ENCODE peak calls at places on chromosomes 7 and 10, in ten cellular contexts. One of them, this sample, is unnamed.

GRCh38 chr7:27601217-27601616 is 61.5 kb downstream of the HIBADH start:
- DNase-seq in tibial nerve: no peak
- DNase-seq in fibroblast of lung: no peak
- DNase-seq in mesenchymal stem cell: no peak
- DNase-seq in adrenal gland: no peak
- DNase-seq in left ventricle myocardium inferior: no peak
- DNase-seq in cardiac muscle cell: no peak
- DNase-seq in pancreas: no peak
- DNase-seq in naive thymus-derived CD4-positive, alpha-beta T cell: no peak
- DNase-seq in GM23248: no peak
- DNase-seq in this sample: no peak

GRCh38 chr7:45920543-45921380 is at the start of gene IGFBP3:
- DNase-seq in tibial nerve: no peak
- DNase-seq in fibroblast of lung: peak; percentile 67
- DNase-seq in mesenchymal stem cell: peak; percentile 67
- DNase-seq in adrenal gland: peak; percentile 15
- DNase-seq in left ventricle myocardium inferior: peak; percentile 60
- DNase-seq in cardiac muscle cell: peak; percentile 73
- DNase-seq in pancreas: peak; percentile 68
- DNase-seq in naive thymus-derived CD4-positive, alpha-beta T cell: peak; percentile 35
- DNase-seq in GM23248: peak; percentile 93
- DNase-seq in this sample: peak; percentile 64

GRCh38 chr7:121053219-121053618 is 64.7 kb downstream of the CPED1 start:
- DNase-seq in tibial nerve: no peak
- DNase-seq in fibroblast of lung: no peak
- DNase-seq in mesenchymal stem cell: no peak
- DNase-seq in adrenal gland: no peak
- DNase-seq in left ventricle myocardium inferior: no peak
- DNase-seq in cardiac muscle cell: no peak
- DNase-seq in pancreas: no peak
- DNase-seq in naive thymus-derived CD4-positive, alpha-beta T cell: no peak
- DNase-seq in GM23248: no peak
- DNase-seq in this sample: no peak

GRCh38 chr10:14560274-14560673 is 214.4 kb downstream of the FAM107B start:
- DNase-seq in tibial nerve: no peak
- DNase-seq in fibroblast of lung: peak; percentile 38
- DNase-seq in mesenchymal stem cell: peak; percentile 66
- DNase-seq in adrenal gland: no peak
- DNase-seq in left ventricle myocardium inferior: no peak
- DNase-seq in cardiac muscle cell: peak; percentile 25
- DNase-seq in pancreas: no peak
- DNase-seq in naive thymus-derived CD4-positive, alpha-beta T cell: peak; percentile 56
- DNase-seq in GM23248: peak; percentile 53
- DNase-seq in this sample: peak; percentile 57

GRCh38 chr7:130453051-130453450 is 12.2 kb upstream of the CEP41 start:
- DNase-seq in tibial nerve: no peak
- DNase-seq in fibroblast of lung: peak; percentile 37
- DNase-seq in mesenchymal stem cell: no peak
- DNase-seq in adrenal gland: no peak
- DNase-seq in left ventricle myocardium inferior: no peak
- DNase-seq in cardiac muscle cell: peak; percentile 55
- DNase-seq in pancreas: no peak
- DNase-seq in naive thymus-derived CD4-positive, alpha-beta T cell: no peak
- DNase-seq in GM23248: no peak
- DNase-seq in this sample: no peak

GRCh38 chr10:72564596-72564995 is 61.3 kb downstream of the MICU1 start:
- DNase-seq in tibial nerve: no peak
- DNase-seq in fibroblast of lung: peak; percentile 11
- DNase-seq in mesenchymal stem cell: peak; percentile 66
- DNase-seq in adrenal gland: no peak
- DNase-seq in left ventricle myocardium inferior: no peak
- DNase-seq in cardiac muscle cell: peak; percentile 38
- DNase-seq in pancreas: no peak
- DNase-seq in naive thymus-derived CD4-positive, alpha-beta T cell: peak; percentile 29
- DNase-seq in GM23248: peak; percentile 91
- DNase-seq in this sample: peak; percentile 67

GRCh38 chr10:33331020-33331557 is 3.4 kb downstream of the NRP1 start:
- DNase-seq in tibial nerve: no peak
- DNase-seq in fibroblast of lung: no peak
- DNase-seq in mesenchymal stem cell: no peak
- DNase-seq in adrenal gland: no peak
- DNase-seq in left ventricle myocardium inferior: no peak
- DNase-seq in cardiac muscle cell: no peak
- DNase-seq in pancreas: no peak
- DNase-seq in naive thymus-derived CD4-positive, alpha-beta T cell: no peak
- DNase-seq in GM23248: peak; percentile 21
- DNase-seq in this sample: no peak

GRCh38 chr10:89352039-89352597 is 24.3 kb downstream of the IFIT3 start:
- DNase-seq in tibial nerve: no peak
- DNase-seq in fibroblast of lung: peak; percentile 99
- DNase-seq in mesenchymal stem cell: peak; percentile 97
- DNase-seq in adrenal gland: peak; percentile 80
- DNase-seq in left ventricle myocardium inferior: no peak
- DNase-seq in cardiac muscle cell: peak; percentile 97
- DNase-seq in pancreas: peak; percentile 39
- DNase-seq in naive thymus-derived CD4-positive, alpha-beta T cell: no peak
- DNase-seq in GM23248: peak; percentile 97
- DNase-seq in this sample: peak; percentile 98

GRCh38 chr10:5662708-5663579 is 3.5 kb downstream of the ASB13 start:
- DNase-seq in tibial nerve: no peak
- DNase-seq in fibroblast of lung: no peak
- DNase-seq in mesenchymal stem cell: no peak
- DNase-seq in adrenal gland: no peak
- DNase-seq in left ventricle myocardium inferior: no peak
- DNase-seq in cardiac muscle cell: no peak
- DNase-seq in pancreas: no peak
- DNase-seq in naive thymus-derived CD4-positive, alpha-beta T cell: no peak
- DNase-seq in GM23248: no peak
- DNase-seq in this sample: no peak

GRCh38 chr10:5656737-5657579 is 9.4 kb downstream of the ASB13 start:
- DNase-seq in tibial nerve: no peak
- DNase-seq in fibroblast of lung: no peak
- DNase-seq in mesenchymal stem cell: no peak
- DNase-seq in adrenal gland: no peak
- DNase-seq in left ventricle myocardium inferior: no peak
- DNase-seq in cardiac muscle cell: no peak
- DNase-seq in pancreas: no peak
- DNase-seq in naive thymus-derived CD4-positive, alpha-beta T cell: no peak
- DNase-seq in GM23248: no peak
- DNase-seq in this sample: no peak

GRCh38 chr10:5661043-5661442 is 5.4 kb downstream of the ASB13 start:
- DNase-seq in tibial nerve: no peak
- DNase-seq in fibroblast of lung: no peak
- DNase-seq in mesenchymal stem cell: no peak
- DNase-seq in adrenal gland: no peak
- DNase-seq in left ventricle myocardium inferior: no peak
- DNase-seq in cardiac muscle cell: no peak
- DNase-seq in pancreas: no peak
- DNase-seq in naive thymus-derived CD4-positive, alpha-beta T cell: no peak
- DNase-seq in GM23248: no peak
- DNase-seq in this sample: no peak

GRCh38 chr10:5658871-5659618 is 7.3 kb downstream of the ASB13 start:
- DNase-seq in tibial nerve: no peak
- DNase-seq in fibroblast of lung: no peak
- DNase-seq in mesenchymal stem cell: no peak
- DNase-seq in adrenal gland: no peak
- DNase-seq in left ventricle myocardium inferior: no peak
- DNase-seq in cardiac muscle cell: no peak
- DNase-seq in pancreas: no peak
- DNase-seq in naive thymus-derived CD4-positive, alpha-beta T cell: no peak
- DNase-seq in GM23248: no peak
- DNase-seq in this sample: no peak

GRCh38 chr10:5659702-5660528 is 6.5 kb downstream of the ASB13 start:
- DNase-seq in tibial nerve: no peak
- DNase-seq in fibroblast of lung: peak; percentile 62
- DNase-seq in mesenchymal stem cell: peak; percentile 72
- DNase-seq in adrenal gland: peak; percentile 95
- DNase-seq in left ventricle myocardium inferior: no peak
- DNase-seq in cardiac muscle cell: peak; percentile 70
- DNase-seq in pancreas: no peak
- DNase-seq in naive thymus-derived CD4-positive, alpha-beta T cell: no peak
- DNase-seq in GM23248: peak; percentile 85
- DNase-seq in this sample: peak; percentile 36
- H3K27ac ChIP-seq in tibial nerve: no peak overlapping the region
- H3K27ac ChIP-seq in fibroblast of lung: no peak overlapping the region
- H3K27ac ChIP-seq in mesenchymal stem cell: no peak overlapping the region
- H3K27ac ChIP-seq in adrenal gland: peak overlapping the region; percentile 75
- H3K27ac ChIP-seq in left ventricle myocardium inferior: no peak overlapping the region
- H3K27ac ChIP-seq in cardiac muscle cell: no peak overlapping the region
- H3K27ac ChIP-seq in pancreas: no peak overlapping the region
- H3K27ac ChIP-seq in naive thymus-derived CD4-positive, alpha-beta T cell: no peak overlapping the region
- H3K27ac ChIP-seq in GM23248: no peak overlapping the region
- H3K27ac ChIP-seq in this sample: no peak overlapping the region

GRCh38 chr7:34075976-34076375 is 170.6 kb downstream of the BMPER start:
- DNase-seq in tibial nerve: no peak
- DNase-seq in fibroblast of lung: no peak
- DNase-seq in mesenchymal stem cell: peak; percentile 62
- DNase-seq in adrenal gland: no peak
- DNase-seq in left ventricle myocardium inferior: no peak
- DNase-seq in cardiac muscle cell: no peak
- DNase-seq in pancreas: no peak
- DNase-seq in naive thymus-derived CD4-positive, alpha-beta T cell: no peak
- DNase-seq in GM23248: peak; percentile 92
- DNase-seq in this sample: no peak

GRCh38 chr7:34081931-34082330 is 176.6 kb downstream of the BMPER start:
- DNase-seq in tibial nerve: no peak
- DNase-seq in fibroblast of lung: no peak
- DNase-seq in mesenchymal stem cell: no peak
- DNase-seq in adrenal gland: no peak
- DNase-seq in left ventricle myocardium inferior: no peak
- DNase-seq in cardiac muscle cell: no peak
- DNase-seq in pancreas: no peak
- DNase-seq in naive thymus-derived CD4-positive, alpha-beta T cell: no peak
- DNase-seq in GM23248: no peak
- DNase-seq in this sample: no peak

GRCh38 chr7:34077168-34077567 is 171.8 kb downstream of the BMPER start:
- DNase-seq in tibial nerve: no peak
- DNase-seq in fibroblast of lung: no peak
- DNase-seq in mesenchymal stem cell: no peak
- DNase-seq in adrenal gland: no peak
- DNase-seq in left ventricle myocardium inferior: no peak
- DNase-seq in cardiac muscle cell: no peak
- DNase-seq in pancreas: no peak
- DNase-seq in naive thymus-derived CD4-positive, alpha-beta T cell: no peak
- DNase-seq in GM23248: no peak
- DNase-seq in this sample: no peak

GRCh38 chr7:34080513-34080912 is 175.2 kb downstream of the BMPER start:
- DNase-seq in tibial nerve: no peak
- DNase-seq in fibroblast of lung: no peak
- DNase-seq in mesenchymal stem cell: peak; percentile 54
- DNase-seq in adrenal gland: no peak
- DNase-seq in left ventricle myocardium inferior: no peak
- DNase-seq in cardiac muscle cell: no peak
- DNase-seq in pancreas: no peak
- DNase-seq in naive thymus-derived CD4-positive, alpha-beta T cell: no peak
- DNase-seq in GM23248: peak; percentile 88
- DNase-seq in this sample: peak; percentile 75

GRCh38 chr7:34078864-34079263 is 173.5 kb downstream of the BMPER start:
- DNase-seq in tibial nerve: no peak
- DNase-seq in fibroblast of lung: no peak
- DNase-seq in mesenchymal stem cell: no peak
- DNase-seq in adrenal gland: no peak
- DNase-seq in left ventricle myocardium inferior: no peak
- DNase-seq in cardiac muscle cell: no peak
- DNase-seq in pancreas: no peak
- DNase-seq in naive thymus-derived CD4-positive, alpha-beta T cell: no peak
- DNase-seq in GM23248: no peak
- DNase-seq in this sample: no peak
- H3K4me1 ChIP-seq in tibial nerve: no peaks in the 10 kb centered on the region
- H3K4me1 ChIP-seq in fibroblast of lung: peaks cover 2% of the 10 kb centered on the region
- H3K4me1 ChIP-seq in mesenchymal stem cell: no peaks in the 10 kb centered on the region
- H3K4me1 ChIP-seq in adrenal gland: no peaks in the 10 kb centered on the region
- H3K4me1 ChIP-seq in left ventricle myocardium inferior: no peaks in the 10 kb centered on the region
- H3K4me1 ChIP-seq in cardiac muscle cell: peaks cover 8% of the 10 kb centered on the region
- H3K4me1 ChIP-seq in pancreas: no peaks in the 10 kb centered on the region
- H3K4me1 ChIP-seq in naive thymus-derived CD4-positive, alpha-beta T cell: no peaks in the 10 kb centered on the region
- H3K4me1 ChIP-seq in GM23248: peaks cover 50% of the 10 kb centered on the region
- H3K4me1 ChIP-seq in this sample: no peaks in the 10 kb centered on the region

GRCh38 chr10:13414855-13415254 is 66.8 kb upstream of the SEPHS1 start:
- DNase-seq in tibial nerve: no peak
- DNase-seq in fibroblast of lung: peak; percentile 12
- DNase-seq in mesenchymal stem cell: peak; percentile 16
- DNase-seq in adrenal gland: peak; percentile 17
- DNase-seq in left ventricle myocardium inferior: no peak
- DNase-seq in cardiac muscle cell: peak; percentile 39
- DNase-seq in pancreas: peak; percentile 45
- DNase-seq in naive thymus-derived CD4-positive, alpha-beta T cell: no peak
- DNase-seq in GM23248: peak; percentile 28
- DNase-seq in this sample: no peak
- H3K27ac ChIP-seq in tibial nerve: no peak overlapping the region
- H3K27ac ChIP-seq in fibroblast of lung: no peak overlapping the region
- H3K27ac ChIP-seq in mesenchymal stem cell: no peak overlapping the region
- H3K27ac ChIP-seq in adrenal gland: no peak overlapping the region
- H3K27ac ChIP-seq in left ventricle myocardium inferior: no peak overlapping the region
- H3K27ac ChIP-seq in cardiac muscle cell: no peak overlapping the region
- H3K27ac ChIP-seq in pancreas: no peak overlapping the region
- H3K27ac ChIP-seq in naive thymus-derived CD4-positive, alpha-beta T cell: no peak overlapping the region
- H3K27ac ChIP-seq in GM23248: no peak overlapping the region
- H3K27ac ChIP-seq in this sample: no peak overlapping the region

GRCh38 chr10:69337312-69338132 is 59.2 kb downstream of the HK1 start:
- DNase-seq in tibial nerve: no peak
- DNase-seq in fibroblast of lung: peak; percentile 94
- DNase-seq in mesenchymal stem cell: peak; percentile 99
- DNase-seq in adrenal gland: peak; percentile 39
- DNase-seq in left ventricle myocardium inferior: peak; percentile 65
- DNase-seq in cardiac muscle cell: peak; percentile 95
- DNase-seq in pancreas: no peak
- DNase-seq in naive thymus-derived CD4-positive, alpha-beta T cell: no peak
- DNase-seq in GM23248: peak; percentile 88
- DNase-seq in this sample: peak; percentile 90
- H3K4me1 ChIP-seq in tibial nerve: peaks cover 23% of the 10 kb centered on the region
- H3K4me1 ChIP-seq in fibroblast of lung: peaks cover 30% of the 10 kb centered on the region
- H3K4me1 ChIP-seq in mesenchymal stem cell: peaks cover 53% of the 10 kb centered on the region
- H3K4me1 ChIP-seq in adrenal gland: peaks cover 67% of the 10 kb centered on the region
- H3K4me1 ChIP-seq in left ventricle myocardium inferior: peaks cover 94% of the 10 kb centered on the region
- H3K4me1 ChIP-seq in cardiac muscle cell: peaks cover 52% of the 10 kb centered on the region
- H3K4me1 ChIP-seq in pancreas: peaks cover 12% of the 10 kb centered on the region
- H3K4me1 ChIP-seq in naive thymus-derived CD4-positive, alpha-beta T cell: peaks cover 19% of the 10 kb centered on the region
- H3K4me1 ChIP-seq in GM23248: peaks cover 45% of the 10 kb centered on the region
- H3K4me1 ChIP-seq in this sample: peaks cover 38% of the 10 kb centered on the region

DNA sequence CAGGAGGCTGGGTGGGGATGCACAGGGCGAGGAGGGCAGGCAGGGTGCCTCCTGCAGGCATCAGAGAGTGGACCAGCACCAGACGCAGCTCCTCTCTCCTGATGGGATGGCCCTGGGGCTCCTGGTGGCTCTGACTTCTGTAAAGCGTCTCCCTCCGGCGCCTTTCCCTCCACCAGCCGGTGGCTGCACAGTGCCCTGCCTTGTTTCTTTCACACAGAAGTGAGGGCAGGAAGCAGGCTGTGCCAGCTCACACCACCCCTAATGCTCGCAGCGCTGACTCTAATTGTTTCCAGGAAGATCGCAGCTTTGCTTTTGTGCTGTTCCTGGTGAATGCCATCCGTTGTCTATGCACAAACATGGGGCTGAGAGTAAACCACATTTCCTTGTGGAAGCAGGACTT is 152.3 kb upstream of the LANCL2 start:
- DNase-seq in tibial nerve: no peak
- DNase-seq in fibroblast of lung: no peak
- DNase-seq in mesenchymal stem cell: no peak
- DNase-seq in adrenal gland: no peak
- DNase-seq in left ventricle myocardium inferior: no peak
- DNase-seq in cardiac muscle cell: no peak
- DNase-seq in pancreas: no peak
- DNase-seq in naive thymus-derived CD4-positive, alpha-beta T cell: no peak
- DNase-seq in GM23248: peak; percentile 23
- DNase-seq in this sample: no peak
- H3K27ac ChIP-seq in tibial nerve: no peak overlapping the region
- H3K27ac ChIP-seq in fibroblast of lung: no peak overlapping the region
- H3K27ac ChIP-seq in mesenchymal stem cell: no peak overlapping the region
- H3K27ac ChIP-seq in adrenal gland: no peak overlapping the region
- H3K27ac ChIP-seq in left ventricle myocardium inferior: no peak overlapping the region
- H3K27ac ChIP-seq in cardiac muscle cell: no peak overlapping the region
- H3K27ac ChIP-seq in pancreas: no peak overlapping the region
- H3K27ac ChIP-seq in naive thymus-derived CD4-positive, alpha-beta T cell: no peak overlapping the region
- H3K27ac ChIP-seq in GM23248: no peak overlapping the region
- H3K27ac ChIP-seq in this sample: no peak overlapping the region